ENCODE peak calls at places on chromosomes 5 and 9, in five cellular contexts. P is IMR-90, D is esophagus squamous epithelium, F is Right ventricle myocardium inferior, W is A172. C is an unnamed sample.

GRCh38 chr5:178595145-178595544 is 5.0 kb upstream of the COL23A1 start:
- DNase-seq in P (no peak), F (no peak), W (no peak), D (no peak), C (peak; percentile 13)

GRCh38 chr9:18928711-18929110 is 104.3 kb downstream of the SAXO1 start:
- DNase-seq in P (peak; percentile 81), W (no peak), D (no peak), F (no peak), C (no peak)

GRCh38 chr5:94562327-94562971 is 56.0 kb downstream of the KIAA0825 start:
- DNase-seq in W (no peak), D (no peak), P (no peak), F (no peak), C (peak; percentile 22)

GRCh38 chr9:130478731-130479575 is 34.2 kb downstream of the ASS1 start:
- DNase-seq in P (no peak), W (no peak), F (no peak), D (no peak), C (no peak)

GRCh38 chr5:62600560-62601252 is 22.1 kb downstream of the LRRC70 start:
- DNase-seq in P (no peak), F (no peak), D (no peak), W (no peak), C (no peak)

GRCh38 chr9:120949290-120949689 is 22.7 kb upstream of the TRAF1 start:
- DNase-seq in P (no peak), D (no peak), W (no peak), F (no peak), C (no peak)

GRCh38 chr5:140549237-140550144 is 2.0 kb downstream of the EIF4EBP3 start:
- DNase-seq in P (peak; percentile 41), D (no peak), W (peak; percentile 21), F (no peak), C (peak; percentile 26)

GRCh38 chr5:76393035-76393680 is 9.9 kb upstream of the IQGAP2 start:
- DNase-seq in F (no peak), W (no peak), P (no peak), D (no peak), C (no peak)

C was measured in LHCN-M2.